ENCODE peak calls at places on chromosomes 16 and 17, in nine cellular contexts. E, M, W, O, C, N, L, U and B are unnamed samples.

GRCh38 chr17:55466671-55467070 is 44.6 kb downstream of the SMIM36 start:
- DNase-seq in E (no peak), M (no peak), W (no peak), O (no peak), C (no peak), N (no peak), L (no peak), U (no peak), B (peak)

GRCh38 chr17:66855204-66855603 is 20.3 kb downstream of the CACNG5 start:
- DNase-seq in E (no peak), M (no peak), W (no peak), O (no peak), C (no peak), N (no peak), L (no peak), U (no peak), B (peak)

GRCh38 chr17:64118452-64118979 is 11.4 kb downstream of the ERN1 start:
- DNase-seq in E (no peak), M (no peak), W (no peak), O (no peak), C (peak), N (no peak), L (peak), U (peak), B (no peak)

GRCh38 chr17:31832748-31833147 is 26.3 kb downstream of the COPRS start:
- DNase-seq in E (no peak), M (no peak), W (no peak), O (no peak), C (no peak), N (no peak), L (no peak), U (no peak), B (no peak)

GRCh38 chr17:42122371-42123303 is at the start of gene HSPB9:
- DNase-seq in E (no peak), M (no peak), W (no peak), O (no peak), C (peak), N (no peak), L (no peak), U (peak), B (no peak)

GRCh38 chr17:1627219-1627986 is 1.2 kb downstream of the SLC43A2 start:
- DNase-seq in E (no peak), M (no peak), W (no peak), O (no peak), C (no peak), N (no peak), L (no peak), U (no peak), B (peak)

GRCh38 chr17:62824290-62825135 is 16.4 kb upstream of the MARCHF10 start:
- DNase-seq in E (peak), M (peak), W (no peak), O (peak), C (no peak), N (peak), L (no peak), U (no peak), B (no peak)

GRCh38 chr17:59330314-59330942 is 1.0 kb upstream of the YPEL2 start:
- DNase-seq in E (no peak), M (no peak), W (no peak), O (no peak), C (peak), N (no peak), L (peak), U (peak), B (no peak)

GRCh38 chr17:49630113-49630900 is 47.6 kb downstream of the SPOP start:
- DNase-seq in E (no peak), M (no peak), W (no peak), O (no peak), C (no peak), N (no peak), L (no peak), U (no peak), B (no peak)

GRCh38 chr17:75090871-75091854 is 3.4 kb downstream of the SLC16A5 start:
- DNase-seq in E (no peak), M (no peak), W (peak), O (no peak), C (no peak), N (no peak), L (no peak), U (peak), B (no peak)

GRCh38 chr17:5249615-5250014 is 15.0 kb upstream of the SCIMP start:
- DNase-seq in E (peak), M (peak), W (no peak), O (peak), C (no peak), N (peak), L (peak), U (peak), B (peak)

GRCh38 chr16:85178006-85178591 is 65.8 kb upstream of the CIBAR2 start:
- DNase-seq in E (no peak), M (no peak), W (no peak), O (no peak), C (no peak), N (no peak), L (no peak), U (no peak), B (no peak)

GRCh38 chr17:48107137-48108055 is at the start of gene SNX11:
- DNase-seq in E (peak), M (peak), W (peak), O (peak), C (peak), N (peak), L (peak), U (peak), B (peak)

GRCh38 chr17:66633322-66633965 is 201.5 kb upstream of the CACNG5 start:
- DNase-seq in E (peak), M (peak), W (no peak), O (no peak), C (no peak), N (no peak), L (no peak), U (no peak), B (peak)

GRCh38 chr17:17078832-17079231 is 36.6 kb downstream of the MPRIP start:
- DNase-seq in E (no peak), M (no peak), W (peak), O (no peak), C (no peak), N (no peak), L (no peak), U (no peak), B (no peak)

GRCh38 chr16:67613808-67614207 is 31.1 kb upstream of the CARMIL2 start:
- DNase-seq in E (no peak), M (no peak), W (no peak), O (no peak), C (no peak), N (no peak), L (no peak), U (no peak), B (no peak)

GRCh38 chr17:58246104-58246740 is 7.8 kb downstream of the LPO start:
- DNase-seq in E (no peak), M (no peak), W (no peak), O (no peak), C (no peak), N (no peak), L (no peak), U (no peak), B (no peak)

GRCh38 chr17:57849163-57849873 is 526 bp downstream of the MRPS23 start:
- DNase-seq in E (no peak), M (no peak), W (no peak), O (no peak), C (no peak), N (no peak), L (no peak), U (no peak), B (peak)

GRCh38 chr17:34163681-34164080 is 91.4 kb upstream of the CCL2 start:
- DNase-seq in E (peak), M (no peak), W (no peak), O (no peak), C (no peak), N (no peak), L (no peak), U (no peak), B (peak)

GRCh38 chr17:49136335-49136734 is 3.8 kb downstream of the B4GALNT2 start:
- DNase-seq in E (no peak), M (no peak), W (no peak), O (no peak), C (no peak), N (no peak), L (no peak), U (no peak), B (no peak)

GRCh38 chr16:3938843-3939624 is 58.5 kb upstream of the CREBBP start:
- DNase-seq in E (peak), M (peak), W (peak), O (peak), C (peak), N (peak), L (peak), U (peak), B (peak)

GRCh38 chr17:41417576-41418015 is 6.8 kb downstream of the KRT37 start:
- DNase-seq in E (no peak), M (no peak), W (no peak), O (no peak), C (no peak), N (no peak), L (no peak), U (no peak), B (peak)

GRCh38 chr16:15979801-15980200 is 30.4 kb downstream of the ABCC1 start:
- DNase-seq in E (no peak), M (no peak), W (no peak), O (no peak), C (no peak), N (no peak), L (no peak), U (no peak), B (no peak)

GRCh38 chr16:4846503-4846900 is 586 bp downstream of the GLYR1 start:
- DNase-seq in E (peak), M (peak), W (no peak), O (no peak), C (peak), N (no peak), L (peak), U (peak), B (peak)

GRCh38 chr16:57783116-57783515 is 19.2 kb downstream of the KIFC3 start:
- DNase-seq in E (no peak), M (no peak), W (no peak), O (no peak), C (no peak), N (no peak), L (no peak), U (no peak), B (no peak)

GRCh38 chr16:70579648-70580630 is 56.3 kb downstream of the SF3B3 start:
- DNase-seq in E (no peak), M (no peak), W (no peak), O (no peak), C (peak), N (no peak), L (peak), U (peak), B (no peak)

GRCh38 chr17:81825841-81826471 is 7.1 kb downstream of the MCRIP1 start:
- DNase-seq in E (no peak), M (no peak), W (no peak), O (no peak), C (no peak), N (no peak), L (no peak), U (no peak), B (no peak)
- TF ChIP-seq CTCF in E (no peak), M (no peak), W (no peak), O (no peak), C (no peak), N (no peak), L (no peak), U (no peak), B (no peak)

GRCh38 chr16:22788190-22788530 is 25.8 kb upstream of the HS3ST2 start:
- DNase-seq in E (no peak), M (no peak), W (no peak), O (no peak), C (no peak), N (no peak), L (no peak), U (no peak), B (no peak)
- H3K4me3 ChIP-seq in E (no peak), M (no peak), W (no peak), O (no peak), C (no peak), N (no peak), L (no peak), U (no peak), B (no peak)

GRCh38 chr17:76383645-76384221 is 676 bp upstream of the SPHK1 start:
- DNase-seq in E (peak), M (peak), W (no peak), O (no peak), C (peak), N (no peak), L (peak), U (peak), B (peak)
- TF ChIP-seq CTCF in E (peak), M (peak), W (peak), O (peak), C (peak), N (peak), L (peak), U (peak), B (peak)

DNA sequence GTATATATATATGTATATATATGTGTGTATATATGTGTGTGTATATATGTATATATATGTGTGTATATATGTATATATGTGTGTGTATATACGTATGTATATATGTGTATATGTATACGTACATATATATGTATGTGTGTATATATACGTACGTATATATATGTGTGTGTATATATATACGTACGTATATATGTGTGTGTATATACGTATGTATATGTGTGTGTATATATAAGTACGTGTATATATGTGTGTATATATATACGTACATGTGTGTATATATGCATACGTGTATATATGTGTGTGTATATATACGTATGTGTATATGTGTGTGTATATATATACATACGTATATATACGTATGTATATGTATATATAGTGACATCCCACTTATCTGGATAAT is 154.4 kb downstream of the CDRT15L2 start:
- DNase-seq in E (no peak), M (no peak), W (no peak), O (no peak), C (no peak), N (no peak), L (no peak), U (no peak), B (no peak)
- H3K4me3 ChIP-seq in E (no peak), M (no peak), W (no peak), O (no peak), C (no peak), N (no peak), L (no peak), U (no peak), B (no peak)